ENCODE peak calls at places on chromosomes 1 and 21, in four cellular contexts. K, Y, M and Z are unnamed samples.

GRCh38 chr1:227758366-227758765 is 23.1 kb downstream of the SNAP47 start:
- DNase-seq in M (peak), Y (no peak), K (no peak), Z (peak)

GRCh38 chr1:197183195-197183748 is 36.8 kb upstream of the ASPM start:
- DNase-seq in M (no peak), K (no peak), Y (no peak), Z (no peak)

GRCh38 chr1:64663654-64664053 is 81.2 kb upstream of the RAVER2 start:
- DNase-seq in K (peak), M (peak), Y (peak), Z (no peak)

GRCh38 chr1:87642581-87643129 is 314.0 kb downstream of the LMO4 start:
- DNase-seq in M (no peak), K (no peak), Y (no peak), Z (no peak)

GRCh38 chr1:153140484-153140883 is 10.2 kb downstream of the SPRR2G start:
- DNase-seq in Y (no peak), K (no peak), M (no peak), Z (no peak)

GRCh38 chr21:42568377-42568776 is 54.7 kb downstream of the SLC37A1 start:
- DNase-seq in Y (no peak), M (no peak), K (no peak), Z (no peak)

GRCh38 chr1:203425668-203425999 is 50.0 kb upstream of the PRELP start:
- DNase-seq in K (no peak), Y (no peak), M (no peak), Z (no peak)

GRCh38 chr21:35027558-35028450 is 21.3 kb downstream of the RUNX1 start:
- DNase-seq in K (no peak), M (no peak), Y (no peak), Z (no peak)

GRCh38 chr1:47407481-47407880 is 8.6 kb upstream of the FOXE3 start:
- DNase-seq in K (no peak), Y (no peak), M (no peak), Z (no peak)

GRCh38 chr1:4585216-4585615 is 69.2 kb upstream of the AJAP1 start:
- DNase-seq in Y (peak), M (peak), K (no peak), Z (no peak)

GRCh38 chr1:229266269-229266668 is 4.6 kb upstream of the RAB4A start:
- DNase-seq in Y (no peak), K (no peak), M (no peak), Z (no peak)

GRCh38 chr1:201429771-201430501 is 8.4 kb upstream of the TNNI1 start:
- DNase-seq in K (no peak), M (no peak), Y (no peak), Z (no peak)

GRCh38 chr1:156659994-156660751 is 17.0 kb downstream of the NES start:
- DNase-seq in M (peak), Y (peak), K (peak), Z (peak)

GRCh38 chr1:179175011-179175934 is 54.2 kb downstream of the ABL2 start:
- DNase-seq in Y (peak), K (peak), M (no peak), Z (no peak)

GRCh38 chr1:172180886-172181285 is 239.6 kb upstream of the C1orf105 start:
- DNase-seq in M (peak), Y (no peak), K (peak), Z (peak)

GRCh38 chr1:33140153-33141149 is 41.4 kb downstream of the TRIM62 start:
- DNase-seq in Y (no peak), K (peak), M (no peak), Z (no peak)

GRCh38 chr1:246632584-246633168 is 66.4 kb downstream of the CNST start:
- DNase-seq in K (peak), M (no peak), Y (no peak), Z (no peak)

GRCh38 chr1:167511374-167511986 is 6.8 kb downstream of the CD247 start:
- DNase-seq in K (no peak), Y (no peak), M (no peak), Z (no peak)

GRCh38 chr1:226982451-226983177 is 42.5 kb downstream of the COQ8A start:
- DNase-seq in M (no peak), K (no peak), Y (no peak), Z (no peak)

GRCh38 chr1:201009967-201010645 is 13.4 kb downstream of the KIF21B start:
- DNase-seq in Y (no peak), K (no peak), M (no peak), Z (no peak)

GRCh38 chr1:34829250-34829649 is 30.3 kb downstream of the SMIM12 start:
- DNase-seq in K (peak), M (no peak), Y (no peak), Z (no peak)

GRCh38 chr1:235329139-235329808 is 904 bp downstream of the GGPS1 start:
- DNase-seq in M (peak), K (peak), Y (peak), Z (peak)

GRCh38 chr1:204363335-204364114 is 3.8 kb upstream of the PLEKHA6 start:
- DNase-seq in M (peak), Y (peak), K (peak), Z (peak)

GRCh38 chr1:25805863-25806225 is 5.9 kb downstream of the SELENON start:
- DNase-seq in M (no peak), Y (no peak), K (no peak), Z (no peak)

GRCh38 chr1:42950146-42950480 is 8.6 kb downstream of the SLC2A1 start:
- DNase-seq in Y (no peak), M (no peak), K (peak), Z (no peak)

GRCh38 chr1:84192681-84193080 is 48.6 kb downstream of the PRKACB start:
- DNase-seq in K (no peak), Y (no peak), M (no peak), Z (no peak)

GRCh38 chr1:17588048-17588781 is 48.7 kb downstream of the ARHGEF10L start:
- DNase-seq in M (no peak), Y (peak), K (peak), Z (no peak)

GRCh38 chr1:172533511-172534116 is 664 bp downstream of the SUCO start:
- DNase-seq in Y (peak), K (peak), M (peak), Z (no peak)

GRCh38 chr21:44752701-44753235 is 41.4 kb upstream of the TSPEAR start:
- DNase-seq in Y (no peak), K (peak), M (no peak), Z (no peak)
- TF ChIP-seq CTCF in Y (no peak), K (peak), M (no peak), Z (no peak)

GRCh38 chr1:23524716-23525401 is 6.2 kb downstream of the E2F2 start:
- DNase-seq in K (no peak), Y (no peak), M (peak), Z (no peak)

GRCh38 chr1:23526329-23527041 is 4.5 kb downstream of the E2F2 start:
- DNase-seq in M (no peak), K (no peak), Y (no peak), Z (no peak)

GRCh38 chr1:23525558-23526174 is 5.4 kb downstream of the E2F2 start:
- DNase-seq in K (no peak), M (peak), Y (no peak), Z (peak)

GRCh38 chr1:23522244-23523013 is 8.6 kb downstream of the E2F2 start:
- DNase-seq in M (peak), Y (no peak), K (peak), Z (no peak)

GRCh38 chr1:23524163-23524562 is 6.9 kb downstream of the E2F2 start:
- DNase-seq in Y (no peak), M (no peak), K (no peak), Z (no peak)
- H3K4me3 ChIP-seq in Y (no peak), M (no peak), K (no peak), Z (no peak)

DNA sequence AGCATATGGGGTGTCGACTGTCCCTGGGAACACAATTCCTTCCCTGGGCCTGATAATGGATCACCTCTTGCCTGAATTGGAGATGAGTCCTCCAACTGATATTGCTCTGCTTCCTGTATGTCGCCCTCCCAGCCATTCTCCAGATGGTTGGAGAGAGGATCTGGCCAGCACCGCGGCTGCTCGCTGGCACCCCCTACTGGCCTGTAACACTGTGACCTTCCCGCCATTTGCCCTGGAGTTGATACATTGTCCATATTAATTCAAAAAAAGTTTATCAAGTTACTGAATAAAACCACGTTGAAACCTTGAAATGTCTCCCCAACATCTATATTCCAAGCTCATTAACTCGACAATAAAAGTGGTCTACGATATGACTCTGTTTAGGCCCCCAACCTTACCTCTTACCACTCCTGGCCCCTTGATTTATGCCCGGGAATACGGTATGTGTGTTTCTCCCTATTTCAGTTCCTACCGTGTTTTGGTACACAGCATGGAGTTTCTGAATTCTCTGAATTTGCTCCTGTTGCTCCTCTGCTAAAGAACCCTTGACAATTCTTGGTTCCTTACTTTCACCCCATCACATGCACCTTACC is 241.8 kb upstream of the KIAA0040 start:
- DNase-seq in Y (peak), K (no peak), M (peak), Z (no peak)
- TF ChIP-seq CTCF in Y (no peak), K (peak), M (peak), Z (peak)

GRCh38 chr1:38783659-38784229 is 75.8 kb downstream of the RRAGC start:
- DNase-seq in K (no peak), M (no peak), Y (no peak), Z (no peak)
- H3K4me3 ChIP-seq in K (no peak), M (no peak), Y (no peak), Z (no peak)

GRCh38 chr1:29453502-29454240 is 217.3 kb downstream of the PTPRU start:
- DNase-seq in K (peak), Y (peak), M (peak), Z (peak)
- TF ChIP-seq CTCF in K (no peak), Y (peak), M (peak), Z (peak)

GRCh38 chr1:157992813-157993178 is 649 bp upstream of the KIRREL1 start:
- DNase-seq in M (no peak), K (peak), Y (peak), Z (no peak)
- H3K4me3 ChIP-seq in M (no peak), K (peak), Y (peak), Z (no peak)